ENCODE peak calls at places on chromosomes 4 and X, in five cellular contexts. E, W, P, T and C are unnamed samples.
A peak's percentile ranks its signal among the peaks of the same experiment; 100 is the strongest.

GRCh38 chrX:1392376-1393130 is 640 bp upstream of the SLC25A6 start:
- DNase-seq in T (no peak), E (peak; percentile 76), W (no peak), P (peak; percentile 68), C (no peak)

GRCh38 chr4:147285751-147286150 is 195.1 kb upstream of the EDNRA start:
- DNase-seq in E (no peak), W (no peak), T (no peak), P (no peak), C (no peak)

GRCh38 chr4:109072595-109072994 is 229.9 kb downstream of the COL25A1 start:
- DNase-seq in E (no peak), P (peak; percentile 12), W (no peak), T (no peak), C (no peak)

GRCh38 chr4:119628281-119629141 is at the start of gene PDE5A:
- DNase-seq in E (peak; percentile 87), T (peak; percentile 85), W (peak; percentile 62), P (peak; percentile 85), C (peak; percentile 87)

GRCh38 chr4:28555851-28556250 is 1695.2 kb downstream of the STIM2 start:
- DNase-seq in E (no peak), W (no peak), T (no peak), P (no peak), C (no peak)

GRCh38 chr4:86961605-86962295 is 26.9 kb downstream of the AFF1 start:
- DNase-seq in P (peak; percentile 75), T (no peak), W (no peak), E (no peak), C (no peak)

GRCh38 chr4:183746305-183747229 is 87.5 kb downstream of the TRAPPC11 start:
- DNase-seq in W (no peak), P (no peak), E (no peak), T (no peak), C (no peak)

GRCh38 chrX:107718156-107718621 is 57.4 kb downstream of the TSC22D3 start:
- DNase-seq in W (peak; percentile 30), E (peak; percentile 88), P (peak; percentile 78), T (peak; percentile 68), C (peak; percentile 54)

GRCh38 chrX:23667239-23668177 is at the start of gene PRDX4:
- DNase-seq in W (peak; percentile 84), E (peak; percentile 89), P (peak; percentile 85), T (peak; percentile 86), C (peak; percentile 68)

GRCh38 chrX:65932173-65933084 is 107.5 kb downstream of the VSIG4 start:
- DNase-seq in W (no peak), T (peak; percentile 38), P (peak; percentile 73), E (no peak), C (no peak)

GRCh38 chr4:137705171-137705783 is 173.0 kb upstream of the PCDH18 start:
- DNase-seq in P (peak; percentile 1), W (no peak), T (no peak), E (no peak), C (no peak)

GRCh38 chrX:49199906-49200771 is at the start of gene SYP:
- DNase-seq in E (peak; percentile 90), T (peak; percentile 92), W (peak; percentile 72), P (peak; percentile 82), C (peak; percentile 78)

GRCh38 chr4:44016582-44017421 is 431.8 kb downstream of the KCTD8 start:
- DNase-seq in W (no peak), E (no peak), T (no peak), P (peak; percentile 57), C (no peak)

GRCh38 chr4:166259081-166259480 is 386.0 kb downstream of the TLL1 start:
- DNase-seq in E (no peak), P (no peak), W (no peak), T (no peak), C (no peak)

GRCh38 chr4:39812500-39812899 is 114.6 kb downstream of the UBE2K start:
- DNase-seq in T (peak; percentile 8), E (no peak), P (no peak), W (no peak), C (no peak)

GRCh38 chr4:144338148-144338547 is 197.6 kb upstream of the GYPA start:
- DNase-seq in E (no peak), P (no peak), T (no peak), W (no peak), C (no peak)

GRCh38 chr4:176611954-176612353 is 180.8 kb downstream of the VEGFC start:
- DNase-seq in E (no peak), T (no peak), P (peak; percentile 7), W (no peak), C (no peak)

GRCh38 chrX:133258481-133258880 is 40.3 kb upstream of the TFDP3 start:
- DNase-seq in T (no peak), W (no peak), E (no peak), P (peak; percentile 85), C (no peak)

GRCh38 chr4:8391972-8392371 is 48.6 kb downstream of the ACOX3 start:
- DNase-seq in W (peak; percentile 50), P (peak; percentile 38), E (peak; percentile 26), T (peak; percentile 45), C (no peak)

GRCh38 chr4:111689731-111690130 is 455.5 kb upstream of the FAM241A start:
- DNase-seq in E (no peak), P (peak; percentile 77), W (no peak), T (no peak), C (no peak)

GRCh38 chrX:2652106-2652505 is 39.0 kb upstream of the CD99 start:
- DNase-seq in W (no peak), P (no peak), E (no peak), T (no peak), C (no peak)

GRCh38 chrX:40852573-40852972 is 117.2 kb upstream of the MED14 start:
- DNase-seq in E (no peak), T (no peak), W (no peak), P (no peak), C (no peak)

GRCh38 chr4:90357117-90357710 is 230.0 kb downstream of the CCSER1 start:
- DNase-seq in T (no peak), E (no peak), P (peak; percentile 57), W (no peak), C (peak; percentile 42)

GRCh38 chrX:67104982-67105757 is 438.7 kb upstream of the AR start:
- DNase-seq in E (no peak), P (no peak), W (no peak), T (no peak), C (no peak)

GRCh38 chr4:2330119-2331042 is 68.5 kb upstream of the MXD4 start:
- DNase-seq in W (no peak), E (no peak), P (peak; percentile 95), T (no peak), C (no peak)

GRCh38 chr4:117987464-117987863 is 46.8 kb upstream of the NDST3 start:
- DNase-seq in W (no peak), P (no peak), E (no peak), T (no peak), C (no peak)

GRCh38 chr4:6055436-6055835 is 37.2 kb upstream of the C4orf50 start:
- DNase-seq in T (no peak), P (no peak), W (no peak), E (no peak), C (no peak)

GRCh38 chr4:148006025-148006424 is 274.1 kb downstream of the ARHGAP10 start:
- DNase-seq in T (no peak), P (no peak), W (no peak), E (no peak), C (no peak)

GRCh38 chr4:64166365-64166764 is 242.9 kb downstream of the TECRL start:
- DNase-seq in E (no peak), W (no peak), T (no peak), P (no peak), C (no peak)

GRCh38 chr4:8848507-8849265 is 23.0 kb downstream of the HMX1 start:
- DNase-seq in W (no peak), P (no peak), T (no peak), E (no peak), C (no peak)